ENCODE peak calls at places on chromosomes 1 and 21, in ten cellular contexts. H, Z, X, B, W, N, T, V, U and S are unnamed samples.

GRCh38 chr1:35345439-35345981 is 77.0 kb downstream of the ZMYM4 start:
- DNase-seq in B (no peak), Z (peak; percentile 44), H (no peak), N (no peak), W (no peak), U (peak; percentile 15), V (no peak), T (no peak), X (no peak), S (no peak)

GRCh38 chr1:228178737-228179720 is 13.4 kb downstream of the IBA57 start:
- DNase-seq in N (no peak), T (no peak), U (no peak), B (no peak), W (no peak), Z (no peak), H (no peak), V (no peak), X (peak; percentile 51), S (no peak)

GRCh38 chr1:159953866-159954515 is at the start of gene SLAMF9:
- DNase-seq in B (no peak), X (no peak), N (no peak), W (no peak), V (no peak), Z (no peak), T (no peak), U (peak; percentile 26), H (no peak), S (no peak)

GRCh38 chr1:200877839-200878551 is 5.2 kb downstream of the GPR25 start:
- DNase-seq in U (no peak), Z (no peak), B (no peak), T (no peak), H (no peak), V (no peak), X (peak; percentile 33), N (no peak), W (no peak), S (no peak)

GRCh38 chr1:21749109-21749508 is 33.8 kb downstream of the USP48 start:
- DNase-seq in W (no peak), T (no peak), V (no peak), U (no peak), X (no peak), H (no peak), B (no peak), Z (no peak), N (no peak), S (no peak)

GRCh38 chr1:12656575-12656974 is 12.7 kb downstream of the AADACL4 start:
- DNase-seq in U (no peak), B (no peak), W (no peak), V (no peak), Z (no peak), X (no peak), T (no peak), N (no peak), H (no peak), S (no peak)

GRCh38 chr1:108830119-108831008 is 26.5 kb downstream of the AKNAD1 start:
- DNase-seq in X (peak; percentile 92), V (no peak), H (peak; percentile 31), W (peak; percentile 44), Z (no peak), T (peak; percentile 76), N (no peak), U (peak; percentile 89), B (no peak), S (peak; percentile 83)

GRCh38 chr1:190792873-190793272 is 315.2 kb upstream of the BRINP3 start:
- DNase-seq in H (no peak), W (no peak), B (no peak), V (no peak), T (no peak), Z (no peak), U (no peak), N (no peak), X (no peak), S (no peak)

GRCh38 chr1:38140025-38140487 is 93.5 kb upstream of the POU3F1 start:
- DNase-seq in T (no peak), H (no peak), B (no peak), V (no peak), Z (peak; percentile 72), N (no peak), W (no peak), U (no peak), X (no peak), S (no peak)

GRCh38 chr21:32626633-32627196 is 14.5 kb upstream of the CFAP298 start:
- DNase-seq in X (no peak), N (no peak), U (peak; percentile 62), H (no peak), V (no peak), B (no peak), W (no peak), T (no peak), Z (no peak), S (no peak)

GRCh38 chr1:231684333-231685244 is 58.0 kb downstream of the DISC1 start:
- DNase-seq in W (peak; percentile 59), H (no peak), T (no peak), Z (no peak), U (no peak), X (no peak), N (no peak), B (no peak), V (no peak), S (peak; percentile 20)

GRCh38 chr1:231679109-231679508 is 52.5 kb downstream of the DISC1 start:
- DNase-seq in H (no peak), U (no peak), V (no peak), B (no peak), W (no peak), X (no peak), Z (peak; percentile 39), T (no peak), N (no peak), S (no peak)

GRCh38 chr1:231683439-231684165 is 57.0 kb downstream of the DISC1 start:
- DNase-seq in B (no peak), U (no peak), N (no peak), Z (no peak), H (no peak), T (no peak), X (no peak), V (no peak), W (no peak), S (no peak)

GRCh38 chr1:231686384-231686783 is 59.8 kb downstream of the DISC1 start:
- DNase-seq in N (no peak), W (no peak), H (no peak), Z (no peak), B (no peak), T (no peak), V (no peak), X (no peak), U (no peak), S (no peak)

DNA sequence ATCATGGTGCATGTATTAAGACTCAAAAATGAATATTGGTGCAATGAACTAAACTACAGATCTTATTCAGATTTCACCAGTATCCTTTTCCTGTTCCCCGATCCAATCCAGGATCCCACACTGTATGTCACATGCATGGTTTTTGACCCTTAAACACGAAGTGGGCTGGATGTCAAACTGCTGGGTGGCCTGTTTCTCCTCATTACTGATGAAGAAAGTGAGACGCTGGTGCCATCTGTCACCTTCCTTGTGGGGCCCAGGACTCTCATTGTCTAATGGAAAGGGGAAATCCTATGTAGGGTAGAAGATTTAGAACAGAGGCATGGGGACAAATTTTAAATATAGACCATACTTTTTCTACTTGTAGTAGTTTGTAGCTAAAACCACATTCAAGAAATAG is 56.2 kb downstream of the DISC1 start:
- DNase-seq in X (no peak), U (no peak), V (no peak), N (no peak), H (no peak), Z (no peak), B (no peak), T (no peak), W (no peak), S (no peak)
- H3K27ac ChIP-seq in X (no peak overlapping the region), U (no peak overlapping the region), V (no peak overlapping the region), N (no peak overlapping the region), H (no peak overlapping the region), Z (no peak overlapping the region), B (no peak overlapping the region), T (no peak overlapping the region), W (no peak overlapping the region), S (no peak overlapping the region)

DNA sequence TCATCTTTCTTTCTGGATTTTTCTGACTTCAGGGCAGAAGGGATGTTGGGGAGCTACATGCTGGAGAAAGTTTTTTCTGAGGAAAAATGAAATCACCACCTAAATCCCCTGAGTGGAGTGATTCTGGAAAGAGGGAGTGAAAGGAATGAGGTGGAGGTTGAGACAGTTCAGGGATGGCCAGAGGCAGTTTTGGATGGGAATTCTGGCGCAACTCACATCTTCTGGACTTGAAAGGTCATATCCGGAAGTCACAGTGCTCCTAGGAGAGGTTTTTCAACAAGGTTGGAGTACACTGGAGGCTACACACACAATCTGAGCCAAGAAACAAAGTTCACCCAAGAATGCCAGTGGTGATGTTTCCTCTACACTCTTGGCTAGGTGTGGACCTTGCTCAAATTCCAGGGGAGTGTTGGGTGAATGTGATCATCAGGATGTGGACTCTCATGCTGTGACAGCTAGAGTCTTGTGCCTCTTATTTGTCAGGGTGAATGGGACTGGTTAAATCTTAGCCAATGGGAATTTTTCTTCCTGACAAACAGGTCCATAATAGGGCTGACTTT is 161.6 kb downstream of the HLX start:
- DNase-seq in Z (peak; percentile 23), U (no peak), W (no peak), N (no peak), V (no peak), B (no peak), T (no peak), H (no peak), X (no peak), S (no peak)
- H3K4me3 ChIP-seq in Z (no peak overlapping the region), U (no peak overlapping the region), W (no peak overlapping the region), N (no peak overlapping the region), V (no peak overlapping the region), B (no peak overlapping the region), T (no peak overlapping the region), H (no peak overlapping the region), X (no peak overlapping the region), S (no peak overlapping the region)

GRCh38 chr1:26558649-26559048 is 29.1 kb downstream of the RPS6KA1 start:
- DNase-seq in U (no peak), H (no peak), T (no peak), Z (no peak), V (no peak), N (no peak), B (no peak), X (no peak), W (no peak), S (no peak)
- H3K27ac ChIP-seq in U (no peak overlapping the region), H (no peak overlapping the region), T (no peak overlapping the region), Z (no peak overlapping the region), V (no peak overlapping the region), N (no peak overlapping the region), B (no peak overlapping the region), X (no peak overlapping the region), W (no peak overlapping the region), S (no peak overlapping the region)

DNA sequence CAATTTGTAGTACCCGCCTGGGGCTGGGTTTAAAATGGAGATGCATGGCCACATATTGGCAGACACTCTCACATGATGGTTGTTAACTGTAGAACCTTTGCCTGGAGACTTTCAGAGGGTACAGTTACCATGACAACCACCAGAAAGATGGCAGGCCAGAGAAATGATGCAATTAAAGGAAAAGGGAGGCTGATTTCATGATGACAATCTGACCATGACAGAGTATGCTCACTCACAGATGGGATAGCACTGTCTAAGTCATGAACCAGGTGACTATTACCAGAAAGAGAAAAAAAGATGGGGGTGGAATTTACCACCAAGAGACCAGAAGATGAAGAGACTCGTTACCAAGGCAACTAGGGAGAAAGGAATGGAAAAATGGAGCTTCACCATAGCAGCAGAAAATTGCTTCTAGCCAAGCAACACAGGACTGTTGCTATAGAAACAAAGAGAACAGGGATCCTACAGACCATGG is 3.5 kb upstream of the TRIT1 start:
- DNase-seq in U (peak; percentile 15), N (no peak), H (no peak), V (no peak), X (no peak), T (no peak), W (no peak), Z (peak; percentile 68), B (no peak), S (no peak)
- H3K4me3 ChIP-seq in U (no peak overlapping the region), N (no peak overlapping the region), H (no peak overlapping the region), V (no peak overlapping the region), X (no peak overlapping the region), T (no peak overlapping the region), W (no peak overlapping the region), Z (no peak overlapping the region), B (no peak overlapping the region), S (no peak overlapping the region)